ENCODE peak calls at places on chromosomes 16 and 17, in six cellular contexts. D, K, Z, W, T and R are unnamed samples.

GRCh38 chr17:9001539-9001938 is 19.8 kb upstream of the NTN1 start:
- DNase-seq in T (no peak), K (no peak), Z (no peak), W (no peak), D (no peak), R (no peak)

GRCh38 chr16:30004811-30005242 is 6.0 kb downstream of the DOC2A start:
- DNase-seq in W (no peak), Z (no peak), K (no peak), T (no peak), D (no peak), R (no peak)

GRCh38 chr16:4465977-4466779 is 8.2 kb downstream of the NMRAL1 start:
- DNase-seq in Z (peak), D (peak), W (no peak), K (no peak), T (peak), R (peak)

GRCh38 chr17:50919321-50920040 is 53.3 kb upstream of the TOB1 start:
- DNase-seq in Z (peak), T (peak), W (peak), K (peak), D (peak), R (peak)

GRCh38 chr16:86306811-86307517 is 203.4 kb upstream of the FOXF1 start:
- DNase-seq in Z (no peak), T (no peak), W (peak), K (peak), D (peak), R (no peak)

GRCh38 chr17:74599531-74599939 is 7.5 kb upstream of the CD300LD start:
- DNase-seq in W (no peak), Z (no peak), K (no peak), D (no peak), T (no peak), R (no peak)

GRCh38 chr16:11259655-11260595 is 3.9 kb upstream of the SOCS1 start:
- DNase-seq in Z (no peak), W (no peak), K (no peak), T (no peak), D (no peak), R (no peak)

GRCh38 chr17:1907216-1907631 is 77.4 kb downstream of the RPA1 start:
- DNase-seq in D (no peak), T (no peak), W (no peak), Z (no peak), K (no peak), R (no peak)

GRCh38 chr17:82655038-82655479 is 6.8 kb upstream of the WDR45B start:
- DNase-seq in K (no peak), Z (no peak), W (no peak), T (peak), D (peak), R (peak)

GRCh38 chr17:1904273-1905052 is 74.7 kb downstream of the RPA1 start:
- DNase-seq in W (no peak), D (no peak), Z (no peak), K (no peak), T (peak), R (no peak)

GRCh38 chr16:47142469-47143328 is 1.0 kb downstream of the NETO2 start:
- DNase-seq in Z (peak), D (peak), W (no peak), K (peak), T (no peak), R (peak)

GRCh38 chr16:14132696-14133048 is 61.6 kb downstream of the MRTFB start:
- DNase-seq in Z (no peak), D (no peak), K (peak), T (no peak), W (no peak), R (no peak)

GRCh38 chr17:36755586-36755985 is 154.2 kb downstream of the MRM1 start:
- DNase-seq in W (no peak), K (peak), T (peak), D (peak), Z (no peak), R (peak)

GRCh38 chr16:87847785-87848675 is 21.3 kb downstream of the SLC7A5 start:
- DNase-seq in Z (no peak), K (no peak), W (no peak), D (peak), T (no peak), R (no peak)

GRCh38 chr17:2385240-2386202 is 15.3 kb downstream of the MNT start:
- DNase-seq in Z (no peak), K (no peak), D (no peak), T (no peak), W (no peak), R (no peak)

GRCh38 chr17:37088459-37088858 is 139.7 kb downstream of the AATF start:
- DNase-seq in W (no peak), T (no peak), Z (no peak), K (no peak), D (no peak), R (no peak)

GRCh38 chr17:1977583-1978395 is 47.3 kb downstream of the RTN4RL1 start:
- DNase-seq in T (no peak), Z (no peak), W (no peak), D (no peak), K (no peak), R (no peak)

GRCh38 chr17:15886804-15887203 is 58.1 kb upstream of the ADORA2B start:
- DNase-seq in Z (peak), T (no peak), W (no peak), K (no peak), D (no peak), R (no peak)

GRCh38 chr16:15498427-15499175 is 64.2 kb downstream of the BMERB1 start:
- DNase-seq in K (peak), W (no peak), T (no peak), D (peak), Z (no peak), R (no peak)

GRCh38 chr16:89720859-89721643 is at the start of the genes VPS9D1 and ZNF276:
- DNase-seq in D (peak), K (peak), T (peak), W (peak), Z (peak), R (peak)

GRCh38 chr17:10614536-10615155 is 42.5 kb downstream of the MYH3 start:
- DNase-seq in D (peak), W (no peak), Z (no peak), K (peak), T (no peak), R (peak)

GRCh38 chr16:57343131-57343731 is 15.4 kb upstream of the CCL22 start:
- DNase-seq in Z (no peak), W (no peak), K (no peak), D (no peak), T (no peak), R (no peak)

GRCh38 chr16:66490774-66491715 is 58.9 kb downstream of the TK2 start:
- DNase-seq in W (peak), D (no peak), T (peak), K (no peak), Z (no peak), R (no peak)

GRCh38 chr16:85605912-85606841 is 6.9 kb upstream of the GSE1 start:
- DNase-seq in Z (no peak), W (no peak), K (no peak), D (no peak), T (no peak), R (no peak)

GRCh38 chr17:72189781-72190593 is 69.2 kb downstream of the SOX9 start:
- DNase-seq in D (peak), W (no peak), K (no peak), T (no peak), Z (no peak), R (no peak)

GRCh38 chr17:75390982-75391381 is 14.5 kb downstream of the GRB2 start:
- DNase-seq in K (peak), W (no peak), Z (no peak), T (no peak), D (peak), R (no peak)

GRCh38 chr17:76481091-76481655 is 13.8 kb downstream of the AANAT start:
- DNase-seq in D (no peak), K (no peak), Z (no peak), T (no peak), W (peak), R (no peak)

GRCh38 chr16:7324306-7324705 is 8.3 kb upstream of the RBFOX1 start:
- DNase-seq in W (no peak), Z (no peak), T (no peak), D (no peak), K (no peak), R (no peak)

GRCh38 chr17:76843703-76844484 is 24.3 kb upstream of the MGAT5B start:
- DNase-seq in Z (no peak), K (no peak), W (no peak), T (no peak), D (no peak), R (no peak)

GRCh38 chr16:67464565-67464964 is 16.4 kb downstream of the ATP6V0D1 start:
- DNase-seq in Z (no peak), W (no peak), D (no peak), K (no peak), T (no peak), R (no peak)

GRCh38 chr17:36921131-36921851 is 16.0 kb upstream of the LHX1 start:
- DNase-seq in W (no peak), K (peak), D (peak), T (no peak), Z (no peak), R (no peak)

GRCh38 chr17:57401556-57402488 is 145.5 kb downstream of the MSI2 start:
- DNase-seq in W (no peak), Z (no peak), T (no peak), D (no peak), K (no peak), R (no peak)

GRCh38 chr16:87054154-87054553 is 263.0 kb downstream of the C16orf95 start:
- DNase-seq in K (no peak), D (no peak), W (no peak), Z (no peak), T (no peak), R (no peak)